ENCODE peak calls at places on chromosome 10, in four cellular contexts. Y is HepG2, J is K562, V is SK-N-SH. Q is an unnamed sample.

GRCh38 chr10:99172130-99172738 is 63.4 kb downstream of the HPSE2 start:
- DNase-seq in J (peak; percentile 46), Y (peak; percentile 32), V (peak; percentile 72), Q (peak; percentile 65)

GRCh38 chr10:127149613-127150081 is 46.7 kb downstream of the INSYN2A start:
- DNase-seq in V (no peak), Y (no peak), J (no peak), Q (no peak)

GRCh38 chr10:88041243-88042161 is 178.1 kb downstream of the PTEN start:
- DNase-seq in Y (no peak), V (no peak), J (peak; percentile 17), Q (no peak)

GRCh38 chr10:127135844-127136577 is 60.4 kb downstream of the INSYN2A start:
- DNase-seq in V (no peak), J (no peak), Y (no peak), Q (no peak)

GRCh38 chr10:69186524-69186923 is 6.5 kb downstream of the SUPV3L1 start:
- DNase-seq in Y (no peak), V (no peak), J (no peak), Q (no peak)

GRCh38 chr10:124000792-124001201 is 92.6 kb downstream of the CHST15 start:
- DNase-seq in Y (no peak), V (no peak), J (no peak), Q (no peak)

GRCh38 chr10:43250925-43251663 is 15.8 kb downstream of the RASGEF1A start:
- DNase-seq in Y (no peak), J (no peak), V (no peak), Q (peak; percentile 19)

GRCh38 chr10:71821909-71822763 is 28.9 kb downstream of the PSAP start:
- DNase-seq in Y (no peak), J (no peak), V (no peak), Q (no peak)

GRCh38 chr10:1809139-1809755 is 71.9 kb upstream of the ADARB2 start:
- DNase-seq in V (no peak), Y (no peak), J (peak; percentile 80), Q (no peak)

GRCh38 chr10:50991496-50992355 is 82.6 kb upstream of the PRKG1 start:
- DNase-seq in Y (no peak), V (peak; percentile 64), J (no peak), Q (peak; percentile 38)

GRCh38 chr10:70962686-70963085 is 74.3 kb upstream of the PCBD1 start:
- DNase-seq in J (no peak), Y (no peak), V (no peak), Q (no peak)

GRCh38 chr10:131849591-131850489 is 51.0 kb upstream of the PPP2R2D start:
- DNase-seq in V (no peak), J (no peak), Y (no peak), Q (no peak)

GRCh38 chr10:88110355-88110754 is 246.9 kb downstream of the PTEN start:
- DNase-seq in V (no peak), J (no peak), Y (no peak), Q (no peak)

GRCh38 chr10:60434418-60435046 is 44.9 kb upstream of the ANK3 start:
- DNase-seq in Y (peak; percentile 35), V (peak; percentile 61), J (peak; percentile 72), Q (peak; percentile 15)

GRCh38 chr10:64523065-64523759 is 1002.0 kb downstream of the REEP3 start:
- DNase-seq in Y (no peak), V (no peak), J (no peak), Q (no peak)

GRCh38 chr10:28790146-28790545 is 112.8 kb downstream of the BAMBI start:
- DNase-seq in Y (no peak), J (no peak), V (no peak), Q (no peak)

GRCh38 chr10:42939237-42939636 is 137.6 kb upstream of the RET start:
- DNase-seq in Y (no peak), V (peak; percentile 71), J (no peak), Q (no peak)

GRCh38 chr10:57142925-57143576 is 782.0 kb upstream of the ZWINT start:
- DNase-seq in J (no peak), Y (no peak), V (no peak), Q (peak; percentile 19)

GRCh38 chr10:28939352-28940157 is 262.2 kb downstream of the BAMBI start:
- DNase-seq in Y (peak; percentile 100), J (peak; percentile 82), V (no peak), Q (peak; percentile 88)

GRCh38 chr10:8054498-8055407 is at the start of gene GATA3:
- DNase-seq in Y (no peak), J (no peak), V (peak; percentile 94), Q (peak; percentile 71)

GRCh38 chr10:89160339-89160738 is 46.8 kb downstream of the CH25H start:
- DNase-seq in J (no peak), Y (no peak), V (no peak), Q (no peak)

GRCh38 chr10:33174674-33175073 is 159.8 kb downstream of the NRP1 start:
- DNase-seq in J (no peak), Y (no peak), V (no peak), Q (no peak)

GRCh38 chr10:116742367-116743265 is at the start of gene HSPA12A:
- DNase-seq in Y (no peak), V (peak; percentile 95), J (peak; percentile 65), Q (peak; percentile 76)

GRCh38 chr10:101397140-101397539 is 43.2 kb downstream of the BTRC start:
- DNase-seq in J (peak; percentile 16), Y (peak; percentile 27), V (peak; percentile 76), Q (no peak)

GRCh38 chr10:100934084-100934659 is 21.4 kb downstream of the SLF2 start:
- DNase-seq in Y (peak; percentile 45), V (peak; percentile 20), J (peak; percentile 11), Q (no peak)

GRCh38 chr10:5524721-5525531 is at the start of gene CALML3:
- DNase-seq in V (no peak), J (no peak), Y (no peak), Q (no peak)

GRCh38 chr10:80509403-80510161 is 28.1 kb upstream of the SH2D4B start:
- DNase-seq in J (no peak), V (no peak), Y (no peak), Q (no peak)

GRCh38 chr10:72421895-72422540 is 67.3 kb upstream of the DNAJB12 start:
- DNase-seq in Y (no peak), V (no peak), J (no peak), Q (peak; percentile 24)

GRCh38 chr10:115745943-115746342 is 527.1 kb downstream of the GFRA1 start:
- DNase-seq in V (no peak), Y (no peak), J (no peak), Q (no peak)

GRCh38 chr10:87757685-87758084 is 60.3 kb downstream of the ATAD1 start:
- DNase-seq in Y (no peak), J (no peak), V (no peak), Q (no peak)

GRCh38 chr10:116071453-116072148 is 201.4 kb downstream of the GFRA1 start:
- DNase-seq in V (no peak), J (no peak), Y (no peak), Q (no peak)

GRCh38 chr10:99345350-99345749 is 16.2 kb downstream of the CNNM1 start:
- DNase-seq in V (no peak), J (no peak), Y (no peak), Q (no peak)

DNA sequence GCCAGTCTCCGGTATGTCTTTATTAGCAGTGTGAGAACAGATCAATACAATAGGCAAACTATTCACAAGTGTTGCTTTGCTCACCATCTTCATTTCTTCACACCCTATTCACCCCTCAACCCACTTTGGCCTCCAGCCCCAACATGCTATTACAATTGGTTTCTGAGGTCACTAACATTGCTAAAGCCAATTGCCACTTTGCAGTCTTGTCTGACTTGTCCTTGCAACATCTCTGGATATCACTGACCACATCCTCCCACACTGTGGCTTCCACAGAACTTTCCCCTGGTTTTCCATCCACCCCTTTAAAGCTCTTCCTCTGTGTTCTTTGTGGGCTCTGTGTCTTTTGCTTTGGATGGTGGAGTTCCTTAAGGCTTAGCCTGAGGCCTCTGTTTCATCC is 5.2 kb upstream of the APBB1IP start:
- DNase-seq in V (no peak), Y (no peak), J (no peak), Q (no peak)
- TF ChIP-seq FOXJ3 in V (no peak), Y (no peak), J (no peak), Q (no peak)

GRCh38 chr10:74114041-74114448 is 36.6 kb downstream of the AP3M1 start:
- DNase-seq in J (no peak), Y (no peak), V (peak; percentile 66), Q (no peak)

GRCh38 chr10:74118794-74119193 is 31.8 kb downstream of the AP3M1 start:
- DNase-seq in Y (no peak), V (no peak), J (no peak), Q (no peak)

GRCh38 chr10:74121368-74121767 is 29.3 kb downstream of the AP3M1 start:
- DNase-seq in Y (no peak), V (no peak), J (no peak), Q (no peak)

GRCh38 chr10:74113546-74113945 is 37.1 kb downstream of the AP3M1 start:
- DNase-seq in Y (no peak), J (no peak), V (peak; percentile 40), Q (no peak)

DNA sequence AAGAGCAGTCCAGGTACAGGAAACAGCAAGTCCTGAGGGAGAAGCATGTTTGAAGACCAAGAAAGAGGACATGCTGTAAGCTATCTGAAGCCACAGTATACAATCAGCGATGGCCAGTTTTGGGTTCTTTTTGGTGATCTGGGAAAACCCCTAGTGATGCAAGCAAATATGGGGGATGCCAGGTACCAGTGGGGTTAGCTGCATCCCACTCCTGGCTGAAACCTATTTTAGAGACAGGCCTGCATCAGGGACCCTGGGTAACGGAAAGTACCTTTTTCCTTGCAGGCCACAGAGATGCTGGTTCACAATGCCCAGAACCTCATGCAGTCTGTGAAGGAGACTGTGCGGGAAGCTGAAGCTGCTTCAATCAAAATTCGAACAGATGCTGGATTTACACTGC is 32.9 kb downstream of the AP3M1 start:
- DNase-seq in V (no peak), J (no peak), Y (no peak), Q (no peak)
- TF ChIP-seq FOXJ3 in V (no peak), J (no peak), Y (no peak), Q (no peak)

GRCh38 chr10:75475470-75476182 is 44.2 kb downstream of the LRMDA start:
- DNase-seq in Y (no peak), V (no peak), J (no peak), Q (no peak)
- TF ChIP-seq FOXJ3 in Y (no peak), V (no peak), J (no peak), Q (no peak)

DNA sequence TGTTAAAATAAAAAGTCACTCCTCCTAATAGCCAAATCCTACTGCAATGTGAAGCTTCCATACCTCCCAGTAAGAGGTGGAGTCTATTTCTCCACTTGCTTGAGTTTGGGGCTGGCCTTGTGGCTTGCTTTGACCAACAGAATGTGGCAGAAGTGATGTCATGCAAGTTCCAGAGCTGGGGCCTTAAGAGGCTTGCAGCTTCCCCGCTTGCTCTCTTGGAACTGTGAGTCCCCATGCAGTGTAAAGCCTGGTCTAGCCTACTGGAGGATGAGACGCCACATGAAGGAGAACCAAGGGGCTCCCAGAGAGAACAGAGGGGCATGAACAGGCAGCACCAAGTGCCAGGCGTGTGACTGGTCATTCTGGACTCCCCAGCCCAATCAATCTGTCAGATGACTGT is 58.6 kb upstream of the OPALIN start:
- DNase-seq in J (no peak), V (no peak), Y (peak; percentile 8), Q (no peak)
- TF ChIP-seq FOXJ3 in J (no peak), V (no peak), Y (no peak), Q (no peak)

Q was measured in WTC11.